ENCODE peak calls at places on chromosome 14, in six cellular contexts. U is posterior cingulate gyrus; A is stimulated activated CD4-positive, alpha-beta T cell treated with anti-CD3 and anti-CD28 coated beads, TNF-alpha, amount 100 ng/mL, for 24 hours; O is NCI-H2081 treated with DMSO at 0.1 percent for 48 hours; W is stimulated activated effector memory CD8-positive, alpha-beta T cell treated with anti-CD3 and anti-CD28 coated beads, Interleukin-12 subunit alpha, Interleukin-12 subunit beta, amount 100 ng/mL, for 72 hours; S is HFFc6. G is an unnamed sample.
A peak's percentile ranks its signal among the peaks of the same experiment; 100 is the strongest.

GRCh38 chr14:61213116-61213720 is 67.9 kb downstream of the TMEM30B start:
- DNase-seq in U (no peak), A (no peak), O (no peak), W (no peak), S (peak; percentile 62), G (no peak)

GRCh38 chr14:56895154-56895553 is 84.9 kb upstream of the OTX2 start:
- DNase-seq in U (no peak), A (no peak), O (no peak), W (no peak), S (no peak), G (no peak)

GRCh38 chr14:96053600-96054381 is 14.6 kb downstream of the C14orf132 start:
- DNase-seq in U (peak; percentile 89), A (no peak), O (no peak), W (no peak), S (peak; percentile 98), G (peak; percentile 93)

GRCh38 chr14:42715316-42715715 is 1108.6 kb downstream of the LRFN5 start:
- DNase-seq in U (no peak), A (no peak), O (no peak), W (no peak), S (no peak), G (no peak)

GRCh38 chr14:63725786-63726185 is 2.1 kb downstream of the SGPP1 start:
- DNase-seq in U (no peak), A (no peak), O (no peak), W (no peak), S (no peak), G (no peak)

GRCh38 chr14:70831382-70831781 is 22.1 kb upstream of the MAP3K9 start:
- DNase-seq in U (no peak), A (no peak), O (no peak), W (no peak), S (no peak), G (no peak)

GRCh38 chr14:55580401-55581010 is 499 bp downstream of the KTN1 start:
- DNase-seq in U (peak; percentile 73), A (peak; percentile 16), O (no peak), W (peak; percentile 83), S (no peak), G (no peak)

GRCh38 chr14:34872822-34873590 is 2.2 kb downstream of the BAZ1A start:
- DNase-seq in U (no peak), A (no peak), O (no peak), W (no peak), S (peak; percentile 63), G (no peak)

GRCh38 chr14:44846232-44846824 is 115.4 kb downstream of the KLHL28 start:
- DNase-seq in U (no peak), A (no peak), O (peak; percentile 20), W (no peak), S (peak; percentile 44), G (peak; percentile 74)

GRCh38 chr14:64812412-64812811 is 67.3 kb downstream of the SPTB start:
- DNase-seq in U (no peak), A (no peak), O (peak; percentile 4), W (no peak), S (no peak), G (no peak)

GRCh38 chr14:104007121-104007520 is 64.8 kb upstream of the RD3L start:
- DNase-seq in U (no peak), A (no peak), O (no peak), W (no peak), S (no peak), G (no peak)

GRCh38 chr14:44404021-44404420 is 103.1 kb downstream of the FSCB start:
- DNase-seq in U (no peak), A (no peak), O (no peak), W (no peak), S (no peak), G (peak; percentile 15)

GRCh38 chr14:79842270-79842669 is 369.0 kb downstream of the DIO2 start:
- DNase-seq in U (no peak), A (no peak), O (no peak), W (no peak), S (no peak), G (no peak)

GRCh38 chr14:69260979-69261605 is 1.1 kb downstream of the GALNT16 start:
- DNase-seq in U (peak; percentile 79), A (no peak), O (no peak), W (peak; percentile 71), S (no peak), G (peak; percentile 36)

GRCh38 chr14:40981247-40981646 is 625.4 kb upstream of the LRFN5 start:
- DNase-seq in U (no peak), A (no peak), O (no peak), W (no peak), S (no peak), G (no peak)

GRCh38 chr14:101604935-101605767 is 43.9 kb downstream of the DIO3 start:
- DNase-seq in U (no peak), A (no peak), O (no peak), W (peak; percentile 35), S (no peak), G (no peak)

GRCh38 chr14:104405566-104406226 is 173.9 kb upstream of the C14orf180 start:
- DNase-seq in U (peak; percentile 32), A (no peak), O (no peak), W (peak; percentile 26), S (no peak), G (no peak)